ENCODE peak calls at places on chromosomes 2 and 18, in nine cellular contexts. E is osteoblast, V is suprapubic skin, C is aorta, G is esophagus squamous epithelium, M is neuronal stem cell, U is heart left ventricle, R is Peyer's patch, Y is GM12878. K is an unnamed sample.

GRCh38 chr2:219739061-219739460 is 111.6 kb downstream of the SLC4A3 start:
- DNase-seq in E (no peak), V (no peak), C (no peak), G (no peak), M (no peak), U (no peak), R (no peak), Y (no peak), K (no peak)

GRCh38 chr2:170703776-170704476 is 11.2 kb upstream of the SP5 start:
- DNase-seq in E (no peak), V (no peak), C (no peak), G (no peak), M (no peak), U (no peak), R (no peak), Y (no peak), K (no peak)

GRCh38 chr2:59314367-59314766 is 1073.2 kb upstream of the FANCL start:
- DNase-seq in E (no peak), V (no peak), C (no peak), G (no peak), M (no peak), U (no peak), R (no peak), Y (no peak), K (no peak)

GRCh38 chr2:16102976-16103380 is 162.6 kb downstream of the MYCN start:
- DNase-seq in E (no peak), V (no peak), C (no peak), G (no peak), M (no peak), U (no peak), R (no peak), Y (no peak), K (no peak)

GRCh38 chr18:48530399-48531081 is 8.3 kb upstream of the CTIF start:
- DNase-seq in E (no peak), V (no peak), C (no peak), G (no peak), M (no peak), U (no peak), R (no peak), Y (no peak), K (no peak)

GRCh38 chr2:212523756-212524155 is 14.8 kb downstream of the ERBB4 start:
- DNase-seq in E (no peak), V (no peak), C (no peak), G (no peak), M (no peak), U (no peak), R (no peak), Y (no peak), K (no peak)

GRCh38 chr2:180743412-180743811 is 237.0 kb upstream of the UBE2E3 start:
- DNase-seq in E (no peak), V (no peak), C (no peak), G (no peak), M (no peak), U (no peak), R (no peak), Y (no peak), K (no peak)

GRCh38 chr2:218811382-218811781 is 20.2 kb downstream of the PRKAG3 start:
- DNase-seq in E (no peak), V (no peak), C (no peak), G (no peak), M (no peak), U (no peak), R (no peak), Y (no peak), K (no peak)

GRCh38 chr18:75209952-75210261 is 690 bp upstream of the TSHZ1 start:
- DNase-seq in E (no peak), V (no peak), C (no peak), G (no peak), M (no peak), U (no peak), R (no peak), Y (no peak), K (no peak)

GRCh38 chr2:234388591-234388990 is 108.3 kb downstream of the ARL4C start:
- DNase-seq in E (no peak), V (no peak), C (no peak), G (no peak), M (no peak), U (no peak), R (no peak), Y (no peak), K (no peak)

GRCh38 chr2:172674034-172674967 is 61.3 kb upstream of the RAPGEF4 start:
- DNase-seq in E (peak; percentile 57), V (no peak), C (peak; percentile 83), G (no peak), M (peak; percentile 24), U (no peak), R (no peak), Y (no peak), K (peak; percentile 31)

GRCh38 chr18:62346327-62347090 is 21.4 kb downstream of the TNFRSF11A start:
- DNase-seq in E (no peak), V (no peak), C (no peak), G (no peak), M (no peak), U (no peak), R (no peak), Y (no peak), K (no peak)

GRCh38 chr2:158914731-158915130 is 53.7 kb upstream of the TANC1 start:
- DNase-seq in E (peak; percentile 21), V (no peak), C (no peak), G (no peak), M (no peak), U (no peak), R (no peak), Y (no peak), K (no peak)

GRCh38 chr2:189118386-189118785 is 61.2 kb downstream of the COL5A2 start:
- DNase-seq in E (no peak), V (no peak), C (no peak), G (no peak), M (no peak), U (no peak), R (no peak), Y (no peak), K (no peak)

GRCh38 chr2:2733818-2734217 is 402.7 kb upstream of the MYT1L start:
- DNase-seq in E (peak; percentile 22), V (no peak), C (peak; percentile 40), G (no peak), M (no peak), U (no peak), R (no peak), Y (no peak), K (no peak)

GRCh38 chr2:2731885-2732284 is 400.8 kb upstream of the MYT1L start:
- DNase-seq in E (no peak), V (no peak), C (peak; percentile 47), G (no peak), M (no peak), U (no peak), R (no peak), Y (no peak), K (no peak)

GRCh38 chr2:2732331-2733119 is 401.4 kb upstream of the MYT1L start:
- DNase-seq in E (no peak), V (no peak), C (peak; percentile 55), G (no peak), M (no peak), U (no peak), R (no peak), Y (no peak), K (no peak)

GRCh38 chr2:2734308-2734707 is 403.2 kb upstream of the MYT1L start:
- DNase-seq in E (no peak), V (no peak), C (peak; percentile 31), G (no peak), M (no peak), U (no peak), R (no peak), Y (no peak), K (no peak)

DNA sequence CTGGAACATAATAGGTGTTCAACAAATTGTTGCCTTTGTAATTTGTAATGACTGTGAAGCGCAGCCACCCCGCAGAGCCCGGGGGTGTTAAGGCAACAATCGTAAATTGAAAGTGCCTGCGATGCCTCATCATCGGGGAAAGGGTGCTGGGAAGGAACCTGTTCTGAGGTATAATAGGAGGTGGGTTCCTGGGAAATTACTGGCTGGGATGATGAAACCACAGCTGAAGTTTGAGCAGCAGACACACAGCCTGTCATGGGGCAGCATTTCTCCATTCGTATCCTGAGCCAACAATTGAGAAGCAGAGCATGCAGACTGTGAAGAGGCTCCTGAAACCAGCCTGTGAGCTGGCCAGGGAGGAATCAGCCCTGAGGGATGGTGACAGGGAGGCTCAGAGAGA is 404.0 kb upstream of the MYT1L start:
- DNase-seq in E (peak; percentile 29), V (no peak), C (no peak), G (no peak), M (no peak), U (no peak), R (no peak), Y (no peak), K (no peak)
- H3K4me3 ChIP-seq in E (no peak overlapping the region), V (no peak overlapping the region), C (no peak overlapping the region), G (no peak overlapping the region), M (no peak overlapping the region), U (no peak overlapping the region), R (no peak overlapping the region), Y (no peak overlapping the region), K (no peak overlapping the region)

GRCh38 chr2:195108182-195108581 is 548.8 kb upstream of the SLC39A10 start:
- DNase-seq in E (no peak), V (no peak), C (no peak), G (no peak), M (no peak), U (no peak), R (no peak), Y (no peak), K (no peak)
- H3K4me1 ChIP-seq in E (no peaks in the 10 kb centered on the region), V (no peaks in the 10 kb centered on the region), C (no peaks in the 10 kb centered on the region), G (no peaks in the 10 kb centered on the region), M (no peaks in the 10 kb centered on the region), U (no peaks in the 10 kb centered on the region), R (no peaks in the 10 kb centered on the region), Y (no peaks in the 10 kb centered on the region), K (no peaks in the 10 kb centered on the region)

GRCh38 chr2:72757177-72757775 is 68.6 kb downstream of the EXOC6B start:
- DNase-seq in E (no peak), V (no peak), C (no peak), G (no peak), M (no peak), U (no peak), R (no peak), Y (no peak), K (no peak)
- H3K4me3 ChIP-seq in E (no peak overlapping the region), V (no peak overlapping the region), C (no peak overlapping the region), G (no peak overlapping the region), M (no peak overlapping the region), U (no peak overlapping the region), R (no peak overlapping the region), Y (no peak overlapping the region), K (no peak overlapping the region)

DNA sequence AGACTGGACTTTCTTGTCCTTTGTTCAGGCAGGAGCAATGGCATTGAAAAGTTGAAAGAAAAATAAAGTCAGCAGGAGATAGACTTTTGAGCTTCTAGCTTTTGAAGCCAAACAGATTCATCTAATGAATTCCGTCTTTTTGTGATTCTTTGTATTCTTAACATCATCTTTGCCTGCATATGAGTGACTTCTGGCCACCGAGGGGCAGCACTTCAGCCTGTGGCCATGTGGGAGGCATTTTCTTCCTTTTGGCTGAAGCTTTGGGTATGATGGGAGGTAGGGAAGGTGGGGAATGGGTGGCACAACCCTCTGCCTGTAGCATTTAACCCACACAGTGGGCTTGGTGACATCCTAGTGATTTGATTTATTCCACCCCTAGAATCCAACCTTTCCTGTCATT is 220.6 kb downstream of the SETBP1 start:
- DNase-seq in E (no peak), V (no peak), C (no peak), G (no peak), M (no peak), U (no peak), R (no peak), Y (no peak), K (no peak)
- H3K4me1 ChIP-seq in E (no peaks in the 10 kb centered on the region), V (peaks cover 16% of the 10 kb centered on the region), C (no peaks in the 10 kb centered on the region), G (peaks cover 23% of the 10 kb centered on the region), M (peaks cover 7% of the 10 kb centered on the region), U (no peaks in the 10 kb centered on the region), R (no peaks in the 10 kb centered on the region), Y (no peaks in the 10 kb centered on the region), K (no peaks in the 10 kb centered on the region)

GRCh38 chr2:39725401-39725800 is 53.7 kb downstream of the THUMPD2 start:
- DNase-seq in E (no peak), V (no peak), C (no peak), G (no peak), M (no peak), U (no peak), R (no peak), Y (no peak), K (no peak)
- H3K4me3 ChIP-seq in E (no peak overlapping the region), V (no peak overlapping the region), C (no peak overlapping the region), G (no peak overlapping the region), M (no peak overlapping the region), U (no peak overlapping the region), R (no peak overlapping the region), Y (no peak overlapping the region), K (no peak overlapping the region)